ENCODE peak calls at places on chromosomes 3 and 15, in five cellular contexts. One of them, this sample, is unnamed.

GRCh38 chr3:161423911-161424522 is 52.7 kb upstream of the SPTSSB start:
- DNase-seq in K562: peak
- DNase-seq in GM23338: peak
- DNase-seq in HepG2: peak
- DNase-seq in H1: no peak
- DNase-seq in this sample: no peak

GRCh38 chr3:194879991-194880939 is 194.6 kb downstream of the FAM43A start:
- DNase-seq in H1: peak
- DNase-seq in GM23338: no peak
- DNase-seq in HepG2: no peak
- DNase-seq in K562: no peak
- DNase-seq in this sample: no peak

GRCh38 chr3:129658156-129658843 is 51.8 kb upstream of the PLXND1 start:
- DNase-seq in K562: no peak
- DNase-seq in H1: no peak
- DNase-seq in GM23338: no peak
- DNase-seq in HepG2: peak
- DNase-seq in this sample: no peak

GRCh38 chr15:85499498-85499897 is 119.1 kb downstream of the AKAP13 start:
- DNase-seq in H1: no peak
- DNase-seq in K562: no peak
- DNase-seq in HepG2: no peak
- DNase-seq in GM23338: no peak
- DNase-seq in this sample: no peak

GRCh38 chr3:160174621-160175020 is 50.6 kb upstream of the C3orf80 start:
- DNase-seq in HepG2: no peak
- DNase-seq in H1: no peak
- DNase-seq in K562: no peak
- DNase-seq in GM23338: no peak
- DNase-seq in this sample: no peak

GRCh38 chr3:123110953-123111615 is 44.3 kb downstream of the PDIA5 start:
- DNase-seq in H1: no peak
- DNase-seq in K562: no peak
- DNase-seq in HepG2: no peak
- DNase-seq in GM23338: no peak
- DNase-seq in this sample: no peak

GRCh38 chr15:34799825-34800168 is 4.4 kb upstream of the ACTC1 start:
- DNase-seq in K562: no peak
- DNase-seq in HepG2: no peak
- DNase-seq in GM23338: no peak
- DNase-seq in H1: no peak
- DNase-seq in this sample: no peak

GRCh38 chr3:12468276-12468675 is 16.0 kb upstream of the TSEN2 start:
- DNase-seq in K562: no peak
- DNase-seq in H1: no peak
- DNase-seq in HepG2: no peak
- DNase-seq in GM23338: no peak
- DNase-seq in this sample: no peak

GRCh38 chr3:177633671-177634207 is 436.5 kb upstream of the TBL1XR1 start:
- DNase-seq in GM23338: no peak
- DNase-seq in HepG2: no peak
- DNase-seq in H1: no peak
- DNase-seq in K562: no peak
- DNase-seq in this sample: no peak

GRCh38 chr3:149969110-149969944 is 1.4 kb downstream of the PFN2 start:
- DNase-seq in K562: peak
- DNase-seq in H1: no peak
- DNase-seq in HepG2: peak
- DNase-seq in GM23338: peak
- DNase-seq in this sample: no peak

GRCh38 chr3:95705786-95706418 is 1108.5 kb upstream of the EPHA6 start:
- DNase-seq in HepG2: peak
- DNase-seq in K562: no peak
- DNase-seq in H1: no peak
- DNase-seq in GM23338: no peak
- DNase-seq in this sample: no peak

GRCh38 chr15:101618861-101619614 is 33.1 kb downstream of the TM2D3 start:
- DNase-seq in GM23338: no peak
- DNase-seq in HepG2: no peak
- DNase-seq in H1: no peak
- DNase-seq in K562: no peak
- DNase-seq in this sample: no peak

GRCh38 chr15:35271371-35272043 is 186.4 kb upstream of the NANOGP8 start:
- DNase-seq in GM23338: no peak
- DNase-seq in HepG2: no peak
- DNase-seq in H1: no peak
- DNase-seq in K562: no peak
- DNase-seq in this sample: no peak

GRCh38 chr3:108103971-108104797 is 13.4 kb upstream of the CD47 start:
- DNase-seq in H1: no peak
- DNase-seq in GM23338: no peak
- DNase-seq in K562: peak
- DNase-seq in HepG2: no peak
- DNase-seq in this sample: no peak

GRCh38 chr3:168094877-168095610 is 680 bp downstream of the GOLIM4 start:
- DNase-seq in H1: peak
- DNase-seq in GM23338: peak
- DNase-seq in K562: peak
- DNase-seq in HepG2: peak
- DNase-seq in this sample: peak

GRCh38 chr3:77468408-77469045 is 428.6 kb downstream of the ROBO2 start:
- DNase-seq in H1: no peak
- DNase-seq in K562: no peak
- DNase-seq in GM23338: no peak
- DNase-seq in HepG2: no peak
- DNase-seq in this sample: no peak

GRCh38 chr3:23455084-23455483 is 252.0 kb downstream of the UBE2E2 start:
- DNase-seq in GM23338: peak
- DNase-seq in K562: no peak
- DNase-seq in H1: no peak
- DNase-seq in HepG2: no peak
- DNase-seq in this sample: no peak

GRCh38 chr15:93253656-93254055 is 164.6 kb upstream of the RGMA start:
- DNase-seq in K562: no peak
- DNase-seq in GM23338: no peak
- DNase-seq in H1: no peak
- DNase-seq in HepG2: no peak
- DNase-seq in this sample: no peak

GRCh38 chr15:60379466-60380274 is 18.1 kb downstream of the ANXA2 start:
- DNase-seq in HepG2: peak
- DNase-seq in K562: no peak
- DNase-seq in H1: no peak
- DNase-seq in GM23338: peak
- DNase-seq in this sample: no peak

GRCh38 chr15:69474846-69475455 is 22.3 kb downstream of the RPLP1 start:
- DNase-seq in K562: peak
- DNase-seq in H1: no peak
- DNase-seq in HepG2: no peak
- DNase-seq in GM23338: no peak
- DNase-seq in this sample: no peak

GRCh38 chr15:30985081-30985531 is 6.3 kb downstream of the MTMR10 start:
- DNase-seq in K562: no peak
- DNase-seq in GM23338: no peak
- DNase-seq in H1: no peak
- DNase-seq in HepG2: no peak
- DNase-seq in this sample: no peak

GRCh38 chr3:132595036-132595435 is 2.0 kb upstream of the ACKR4 start:
- DNase-seq in K562: no peak
- DNase-seq in H1: no peak
- DNase-seq in HepG2: no peak
- DNase-seq in GM23338: peak
- DNase-seq in this sample: no peak

GRCh38 chr3:28012830-28013229 is 228.6 kb upstream of the CMC1 start:
- DNase-seq in HepG2: no peak
- DNase-seq in H1: no peak
- DNase-seq in GM23338: no peak
- DNase-seq in K562: no peak
- DNase-seq in this sample: no peak

GRCh38 chr15:74330861-74331408 is 36.5 kb downstream of the CYP11A1 start:
- DNase-seq in GM23338: no peak
- DNase-seq in K562: no peak
- DNase-seq in H1: no peak
- DNase-seq in HepG2: no peak
- DNase-seq in this sample: no peak
- H3K27ac ChIP-seq in GM23338: no peak
- H3K27ac ChIP-seq in K562: no peak
- H3K27ac ChIP-seq in H1: no peak
- H3K27ac ChIP-seq in HepG2: no peak
- H3K27ac ChIP-seq in this sample: no peak

GRCh38 chr15:65339436-65339835 is 35.0 kb downstream of the RNU5B-1 start:
- DNase-seq in HepG2: no peak
- DNase-seq in K562: no peak
- DNase-seq in H1: no peak
- DNase-seq in GM23338: no peak
- DNase-seq in this sample: no peak
- TF ChIP-seq CREB1 in HepG2: no peak
- TF ChIP-seq CREB1 in K562: no peak
- TF ChIP-seq CREB1 in H1: no peak
- TF ChIP-seq CREB1 in GM23338: no peak
- TF ChIP-seq CREB1 in this sample: no peak

GRCh38 chr3:59237121-59237520 is 187.3 kb upstream of the CFAP20DC start:
- DNase-seq in H1: no peak
- DNase-seq in HepG2: no peak
- DNase-seq in K562: no peak
- DNase-seq in GM23338: no peak
- DNase-seq in this sample: no peak
- H3K27ac ChIP-seq in H1: no peak
- H3K27ac ChIP-seq in HepG2: no peak
- H3K27ac ChIP-seq in K562: no peak
- H3K27ac ChIP-seq in GM23338: no peak
- H3K27ac ChIP-seq in this sample: no peak

GRCh38 chr3:139113231-139113749 is 68.6 kb upstream of the PRR23C start:
- DNase-seq in HepG2: no peak
- DNase-seq in K562: no peak
- DNase-seq in GM23338: no peak
- DNase-seq in H1: peak
- DNase-seq in this sample: no peak
- TF ChIP-seq CREB1 in HepG2: no peak
- TF ChIP-seq CREB1 in K562: no peak
- TF ChIP-seq CREB1 in GM23338: no peak
- TF ChIP-seq CREB1 in H1: no peak
- TF ChIP-seq CREB1 in this sample: no peak

GRCh38 chr15:48395532-48396011 is 64.3 kb downstream of the DUT start:
- DNase-seq in HepG2: no peak
- DNase-seq in K562: no peak
- DNase-seq in H1: no peak
- DNase-seq in GM23338: no peak
- DNase-seq in this sample: no peak

GRCh38 chr15:48392356-48392755 is 61.1 kb downstream of the DUT start:
- DNase-seq in H1: no peak
- DNase-seq in GM23338: no peak
- DNase-seq in K562: no peak
- DNase-seq in HepG2: no peak
- DNase-seq in this sample: no peak

GRCh38 chr15:48396020-48396419 is 64.8 kb downstream of the DUT start:
- DNase-seq in K562: no peak
- DNase-seq in H1: no peak
- DNase-seq in GM23338: no peak
- DNase-seq in HepG2: no peak
- DNase-seq in this sample: no peak

GRCh38 chr15:48393650-48394049 is 62.4 kb downstream of the DUT start:
- DNase-seq in H1: no peak
- DNase-seq in GM23338: no peak
- DNase-seq in K562: no peak
- DNase-seq in HepG2: no peak
- DNase-seq in this sample: no peak

GRCh38 chr15:48394172-48394571 is 62.9 kb downstream of the DUT start:
- DNase-seq in HepG2: no peak
- DNase-seq in H1: no peak
- DNase-seq in K562: no peak
- DNase-seq in GM23338: no peak
- DNase-seq in this sample: no peak
- H3K27ac ChIP-seq in HepG2: no peak
- H3K27ac ChIP-seq in H1: no peak
- H3K27ac ChIP-seq in K562: no peak
- H3K27ac ChIP-seq in GM23338: no peak
- H3K27ac ChIP-seq in this sample: no peak

DNA sequence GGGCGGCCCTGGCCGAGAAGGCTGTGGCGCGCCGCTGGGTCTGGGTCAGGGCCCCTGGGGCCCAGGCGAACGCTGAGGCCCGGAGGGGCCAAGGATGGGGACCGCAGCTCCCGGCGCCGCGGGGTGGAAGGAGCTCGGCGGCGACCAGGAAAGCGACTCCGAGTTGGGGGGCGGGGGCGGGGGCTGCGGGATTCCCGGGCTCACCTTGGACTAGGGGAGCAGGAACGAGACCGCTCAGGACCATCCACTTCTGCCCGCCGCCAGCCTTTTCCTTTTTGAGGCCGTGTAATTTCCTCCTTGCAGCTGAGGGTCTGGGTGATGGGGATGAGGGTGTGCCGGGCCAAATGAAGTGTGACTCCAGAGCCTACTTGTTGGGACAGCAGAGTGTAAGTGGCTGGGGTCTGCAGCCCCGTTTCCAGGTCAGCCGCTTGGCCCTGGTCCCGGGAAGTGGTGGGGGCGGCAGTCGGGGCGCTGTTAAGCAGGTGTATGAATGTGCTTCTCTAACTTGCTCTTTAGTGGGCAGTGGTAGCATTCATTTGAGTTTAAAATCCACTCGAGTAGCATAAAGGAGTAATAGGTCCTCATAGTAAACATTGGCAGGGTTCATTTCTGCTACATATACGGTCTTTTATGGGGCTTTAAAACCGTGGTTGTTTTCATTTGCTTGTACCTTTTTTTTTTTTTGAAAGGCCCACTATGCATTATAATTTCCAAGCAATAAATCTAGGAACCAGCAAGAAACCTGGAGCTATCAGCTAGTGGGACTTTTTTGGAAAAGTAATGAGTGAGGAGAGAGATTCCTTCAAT is 717 bp downstream of the PXK start:
- DNase-seq in K562: no peak
- DNase-seq in HepG2: no peak
- DNase-seq in H1: peak
- DNase-seq in GM23338: peak
- DNase-seq in this sample: no peak
- TF ChIP-seq CREB1 in K562: no peak
- TF ChIP-seq CREB1 in HepG2: no peak
- TF ChIP-seq CREB1 in H1: no peak
- TF ChIP-seq CREB1 in GM23338: no peak
- TF ChIP-seq CREB1 in this sample: no peak

GRCh38 chr3:8458235-8458634 is 43.4 kb upstream of the LMCD1 start:
- DNase-seq in H1: no peak
- DNase-seq in HepG2: no peak
- DNase-seq in GM23338: no peak
- DNase-seq in K562: no peak
- DNase-seq in this sample: no peak
- H3K27ac ChIP-seq in H1: no peak
- H3K27ac ChIP-seq in HepG2: no peak
- H3K27ac ChIP-seq in GM23338: no peak
- H3K27ac ChIP-seq in K562: no peak
- H3K27ac ChIP-seq in this sample: no peak